ENCODE peak calls at places on chromosomes 12 and 14, in four cellular contexts. One of them, this sample, is unnamed.

GRCh38 chr14:23114669-23115491 is 4.2 kb downstream of the CEBPE start:
- DNase-seq in activated naive CD4-positive, alpha-beta T cell: no peak
- DNase-seq in A549: peak; percentile 80
- DNase-seq in activated gamma-delta T cell treated with Interleukin-2 at 50 U/mL for 16 hours: no peak
- DNase-seq in this sample: no peak

GRCh38 chr12:125685885-125686284 is 620.6 kb downstream of the AACS start:
- DNase-seq in activated naive CD4-positive, alpha-beta T cell: no peak
- DNase-seq in A549: no peak
- DNase-seq in activated gamma-delta T cell treated with Interleukin-2 at 50 U/mL for 16 hours: no peak
- DNase-seq in this sample: no peak

GRCh38 chr12:102034346-102034745 is 27.4 kb downstream of the WASHC3 start:
- DNase-seq in activated naive CD4-positive, alpha-beta T cell: no peak
- DNase-seq in A549: no peak
- DNase-seq in activated gamma-delta T cell treated with Interleukin-2 at 50 U/mL for 16 hours: no peak
- DNase-seq in this sample: no peak

GRCh38 chr12:78156751-78157150 is 326.1 kb downstream of the NAV3 start:
- DNase-seq in activated naive CD4-positive, alpha-beta T cell: no peak
- DNase-seq in A549: no peak
- DNase-seq in activated gamma-delta T cell treated with Interleukin-2 at 50 U/mL for 16 hours: no peak
- DNase-seq in this sample: no peak

GRCh38 chr14:89524412-89524811 is 107.4 kb upstream of the FOXN3 start:
- DNase-seq in activated naive CD4-positive, alpha-beta T cell: no peak
- DNase-seq in A549: no peak
- DNase-seq in activated gamma-delta T cell treated with Interleukin-2 at 50 U/mL for 16 hours: no peak
- DNase-seq in this sample: no peak

GRCh38 chr12:21759737-21760136 is 14.8 kb downstream of the KCNJ8 start:
- DNase-seq in activated naive CD4-positive, alpha-beta T cell: no peak
- DNase-seq in A549: no peak
- DNase-seq in activated gamma-delta T cell treated with Interleukin-2 at 50 U/mL for 16 hours: no peak
- DNase-seq in this sample: no peak

GRCh38 chr12:106284294-106285105 is 18.0 kb upstream of the TCP11L2 start:
- DNase-seq in activated naive CD4-positive, alpha-beta T cell: no peak
- DNase-seq in A549: no peak
- DNase-seq in activated gamma-delta T cell treated with Interleukin-2 at 50 U/mL for 16 hours: no peak
- DNase-seq in this sample: no peak

GRCh38 chr14:71625175-71625574 is 307.1 kb upstream of the RGS6 start:
- DNase-seq in activated naive CD4-positive, alpha-beta T cell: no peak
- DNase-seq in A549: no peak
- DNase-seq in activated gamma-delta T cell treated with Interleukin-2 at 50 U/mL for 16 hours: no peak
- DNase-seq in this sample: peak; percentile 17

GRCh38 chr14:64507376-64508156 is 3.0 kb downstream of the ZBTB1 start:
- DNase-seq in activated naive CD4-positive, alpha-beta T cell: no peak
- DNase-seq in A549: no peak
- DNase-seq in activated gamma-delta T cell treated with Interleukin-2 at 50 U/mL for 16 hours: no peak
- DNase-seq in this sample: no peak

This sample was measured in thyroid gland.